ENCODE peak calls at places on chromosomes 12 and 14, in four cellular contexts. V is A673, J is astrocyte of the spinal cord, Y is HL-60. F is an unnamed sample.

GRCh38 chr12:30953946-30954766 is 27.6 kb downstream of the TSPAN11 start:
- DNase-seq in J (no peak), Y (no peak), V (no peak), F (peak; percentile 66)

GRCh38 chr14:85934123-85934885 is 404.4 kb downstream of the FLRT2 start:
- DNase-seq in Y (peak; percentile 41), J (peak; percentile 18), V (no peak), F (peak; percentile 85)

GRCh38 chr14:77458249-77458950 is 507 bp downstream of the AHSA1 start:
- DNase-seq in Y (no peak), J (peak; percentile 9), V (peak; percentile 26), F (peak; percentile 17)

GRCh38 chr14:74219277-74219676 is 20.0 kb upstream of the VSX2 start:
- DNase-seq in V (no peak), J (no peak), Y (no peak), F (no peak)

GRCh38 chr12:52208424-52209165 is 16.8 kb upstream of the KRT80 start:
- DNase-seq in J (no peak), Y (no peak), V (no peak), F (no peak)

GRCh38 chr12:101027200-101027599 is 182.8 kb downstream of the SLC5A8 start:
- DNase-seq in Y (no peak), V (no peak), J (no peak), F (no peak)

GRCh38 chr12:30985814-30986452 is 59.4 kb downstream of the TSPAN11 start:
- DNase-seq in Y (no peak), V (peak; percentile 73), J (peak; percentile 61), F (peak; percentile 8)

GRCh38 chr12:67853204-67853603 is 136.0 kb upstream of the IFNG-AS1 start:
- DNase-seq in V (no peak), Y (no peak), J (peak; percentile 19), F (no peak)

GRCh38 chr14:29463727-29464370 is 463.8 kb downstream of the PRKD1 start:
- DNase-seq in V (peak; percentile 33), Y (no peak), J (peak; percentile 17), F (no peak)

GRCh38 chr14:105019861-105020814 is 745 bp downstream of the CDCA4 start:
- DNase-seq in Y (no peak), J (peak; percentile 41), V (peak; percentile 39), F (no peak)

GRCh38 chr12:27068863-27069262 is 13.5 kb downstream of the C12orf71 start:
- DNase-seq in J (no peak), Y (no peak), V (no peak), F (no peak)

GRCh38 chr14:52551205-52551604 is 1.1 kb downstream of the TXNDC16 start:
- DNase-seq in V (no peak), Y (no peak), J (no peak), F (no peak)

GRCh38 chr14:104323551-104324175 is 185.3 kb downstream of the KIF26A start:
- DNase-seq in Y (no peak), J (no peak), V (no peak), F (no peak)

GRCh38 chr12:20494803-20495202 is 126.5 kb downstream of the PDE3A start:
- DNase-seq in V (no peak), J (no peak), Y (no peak), F (no peak)

GRCh38 chr14:83798421-83798820 is 1731.5 kb upstream of the FLRT2 start:
- DNase-seq in Y (no peak), J (no peak), V (no peak), F (no peak)

GRCh38 chr12:24738436-24738835 is 210.5 kb downstream of the BCAT1 start:
- DNase-seq in J (peak; percentile 59), V (no peak), Y (no peak), F (no peak)

GRCh38 chr12:49806877-49807276 is 21.3 kb downstream of the NCKAP5L start:
- DNase-seq in J (no peak), V (no peak), Y (no peak), F (no peak)

GRCh38 chr14:70664698-70665447 is 23.2 kb downstream of the TTC9 start:
- DNase-seq in V (no peak), Y (no peak), J (no peak), F (no peak)

GRCh38 chr14:94174622-94175402 is 690 bp downstream of the PPP4R4 start:
- DNase-seq in Y (no peak), V (no peak), J (no peak), F (no peak)

GRCh38 chr14:83520837-83521236 is 1987.2 kb upstream of the SEL1L start:
- DNase-seq in Y (no peak), V (peak; percentile 5), J (peak; percentile 64), F (no peak)

GRCh38 chr12:43009866-43010265 is 420.3 kb upstream of the PRICKLE1 start:
- DNase-seq in Y (no peak), V (no peak), J (no peak), F (no peak)

GRCh38 chr12:43009307-43009706 is 419.8 kb upstream of the PRICKLE1 start:
- DNase-seq in V (peak; percentile 41), Y (no peak), J (peak; percentile 26), F (no peak)

GRCh38 chr12:43004908-43005307 is 415.4 kb upstream of the PRICKLE1 start:
- DNase-seq in Y (no peak), V (peak; percentile 5), J (no peak), F (no peak)
- H3K4me3 ChIP-seq in Y (no peak overlapping the region), V (no peak overlapping the region), J (no peak overlapping the region), F (no peak overlapping the region)

GRCh38 chr14:23237772-23238594 is at the start of gene RNF212B:
- DNase-seq in V (peak; percentile 93), J (peak; percentile 73), Y (peak; percentile 43), F (peak; percentile 14)
- H3K4me3 ChIP-seq in V (peak within 1 kb of the TSS; percentile 20), J (peak within 1 kb of the TSS; percentile 29), Y (peak within 1 kb of the TSS; percentile 9), F (no peak within 1 kb of the TSS)

GRCh38 chr14:95875831-95876768 is 532 bp upstream of the TUNAR start:
- DNase-seq in V (peak; percentile 14), J (no peak), Y (no peak), F (no peak)
- H3K4me3 ChIP-seq in V (peak overlapping the region; percentile 38), J (no peak overlapping the region), Y (no peak overlapping the region), F (no peak overlapping the region)

GRCh38 chr12:2163172-2163927 is 110.6 kb downstream of the CACNA1C start:
- DNase-seq in Y (no peak), V (no peak), J (peak; percentile 95), F (no peak)
- H3K4me3 ChIP-seq in Y (no peak overlapping the region), V (no peak overlapping the region), J (no peak overlapping the region), F (no peak overlapping the region)

GRCh38 chr12:647039-647712 is 16.1 kb downstream of the NINJ2 start:
- DNase-seq in V (no peak), Y (no peak), J (no peak), F (no peak)
- H3K4me3 ChIP-seq in V (no peak overlapping the region), Y (no peak overlapping the region), J (no peak overlapping the region), F (no peak overlapping the region)

GRCh38 chr14:99426796-99427346 is 53.8 kb downstream of the SETD3 start:
- DNase-seq in V (no peak), Y (no peak), J (no peak), F (no peak)
- H3K4me3 ChIP-seq in V (no peak overlapping the region), Y (no peak overlapping the region), J (no peak overlapping the region), F (no peak overlapping the region)

DNA sequence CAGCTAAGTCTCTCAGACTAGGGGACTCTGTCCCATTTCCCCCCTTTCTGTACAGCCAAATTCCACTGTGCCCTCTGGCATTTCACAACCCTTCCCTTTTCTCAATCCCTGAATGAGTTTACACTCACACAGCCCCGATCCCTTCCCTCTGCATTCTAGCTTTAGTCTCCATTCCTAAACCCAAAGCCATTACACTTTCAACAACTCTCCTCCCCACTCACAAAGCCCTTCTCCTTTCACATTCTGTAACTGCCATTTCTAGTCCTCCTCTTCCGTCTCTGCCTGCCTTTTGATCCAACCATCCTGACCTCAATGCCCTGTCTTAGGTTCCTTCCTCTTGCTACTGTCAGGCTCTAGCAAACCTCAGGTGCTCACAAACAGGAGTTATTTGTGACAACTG is 3.6 kb downstream of the ZFHX2 start:
- DNase-seq in V (no peak), J (no peak), Y (no peak), F (no peak)
- H3K4me3 ChIP-seq in V (no peak overlapping the region), J (no peak overlapping the region), Y (no peak overlapping the region), F (no peak overlapping the region)

DNA sequence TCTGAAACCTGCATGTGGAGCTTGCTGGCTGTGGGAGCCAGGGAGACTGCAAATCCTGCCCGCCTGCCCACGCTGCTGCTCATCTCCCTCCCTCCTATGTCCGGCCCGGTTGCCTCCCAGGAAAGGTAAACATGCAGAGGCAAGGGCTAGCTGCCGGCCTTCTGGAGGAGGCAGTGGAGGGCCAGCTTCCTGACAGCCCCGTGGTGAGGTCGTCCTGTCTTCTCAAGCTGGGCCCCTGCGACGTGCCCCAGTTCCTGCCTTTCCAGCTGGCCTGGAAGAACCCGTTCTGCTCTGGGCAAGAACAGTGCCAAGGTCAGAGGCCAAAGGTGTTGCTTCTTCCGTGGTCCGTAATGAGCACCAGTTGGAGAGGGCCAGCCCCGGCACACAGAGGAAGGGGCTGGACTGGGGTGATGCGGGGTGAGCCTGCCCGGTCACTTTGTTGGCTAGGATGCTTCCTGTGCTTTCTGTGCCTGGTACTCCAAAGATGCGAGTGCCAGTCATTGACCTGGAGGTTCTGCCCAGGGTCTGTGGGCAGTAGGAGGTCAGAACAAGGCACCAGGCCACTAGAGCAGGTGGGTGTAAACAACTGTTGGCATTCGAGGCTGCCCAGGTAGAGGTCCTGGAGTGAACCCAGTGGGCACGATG is 25.3 kb downstream of the TPCN1 start:
- DNase-seq in V (no peak), Y (no peak), J (no peak), F (no peak)
- H3K4me3 ChIP-seq in V (no peak overlapping the region), Y (no peak overlapping the region), J (no peak overlapping the region), F (no peak overlapping the region)

DNA sequence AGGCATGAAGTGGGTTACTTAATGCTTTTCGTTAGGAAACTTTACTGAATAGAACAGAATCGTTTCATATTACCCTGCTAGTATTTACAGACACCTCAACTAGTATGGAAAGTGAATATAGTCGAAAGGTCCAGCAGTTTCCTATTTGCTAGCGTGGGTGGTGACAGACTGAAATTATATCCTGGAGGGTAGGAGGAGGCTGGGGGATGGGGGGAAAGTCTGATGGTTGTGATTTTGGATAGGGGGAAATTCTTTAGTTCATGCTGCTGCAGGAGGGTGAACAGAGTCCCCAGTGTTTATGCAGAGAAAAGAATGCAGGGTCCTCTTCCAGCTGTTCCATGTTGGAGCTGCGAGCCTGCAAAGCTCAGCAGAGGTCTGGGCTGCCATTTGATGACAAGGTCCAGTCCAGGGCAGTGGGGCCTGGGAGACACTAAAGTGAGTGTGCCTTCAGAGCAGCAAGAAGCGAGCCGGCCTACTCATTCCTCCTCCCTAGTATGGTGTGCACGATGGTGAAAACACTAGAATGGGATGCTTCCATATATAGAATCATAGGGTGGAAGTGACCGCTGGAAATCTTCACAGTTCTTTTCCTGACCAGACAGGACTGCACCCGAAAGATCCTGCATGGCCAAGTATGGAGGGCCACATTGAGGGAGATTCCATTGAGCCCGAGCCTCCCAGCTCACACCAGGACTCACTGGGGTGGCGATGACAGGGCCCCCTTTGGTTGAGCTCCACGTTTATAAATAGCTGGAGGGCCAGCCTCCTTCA is 2.1 kb downstream of the SAMD4A start:
- DNase-seq in J (no peak), Y (no peak), V (peak; percentile 35), F (no peak)
- H3K4me3 ChIP-seq in J (peak overlapping the region; percentile 79), Y (no peak overlapping the region), V (peak overlapping the region; percentile 16), F (no peak overlapping the region)